ENCODE peak calls at places on chromosomes 4 and X, in four cellular contexts. One of them, this sample, is unnamed.

GRCh38 chrX:74924449-74925209 is 623 bp downstream of the NEXMIF start:
- DNase-seq in CD8-positive, alpha-beta memory T cell: peak; percentile 45
- DNase-seq in hepatocyte: peak; percentile 63
- DNase-seq in suprapubic skin: peak; percentile 58
- DNase-seq in this sample: no peak

GRCh38 chrX:19758536-19758935 is 128.9 kb downstream of the SH3KBP1 start:
- DNase-seq in CD8-positive, alpha-beta memory T cell: no peak
- DNase-seq in suprapubic skin: no peak
- DNase-seq in hepatocyte: no peak
- DNase-seq in this sample: no peak

GRCh38 chr4:27366424-27366823 is 505.8 kb downstream of the STIM2 start:
- DNase-seq in hepatocyte: no peak
- DNase-seq in CD8-positive, alpha-beta memory T cell: no peak
- DNase-seq in suprapubic skin: no peak
- DNase-seq in this sample: no peak

GRCh38 chr4:106444557-106444956 is 76.0 kb upstream of the GIMD1 start:
- DNase-seq in hepatocyte: no peak
- DNase-seq in suprapubic skin: no peak
- DNase-seq in CD8-positive, alpha-beta memory T cell: no peak
- DNase-seq in this sample: no peak

GRCh38 chrX:4642114-4642513 is 928.7 kb upstream of the PRKX start:
- DNase-seq in suprapubic skin: no peak
- DNase-seq in CD8-positive, alpha-beta memory T cell: no peak
- DNase-seq in hepatocyte: no peak
- DNase-seq in this sample: no peak

GRCh38 chrX:26557691-26558321 is 341.8 kb downstream of the MAGEB5 start:
- DNase-seq in CD8-positive, alpha-beta memory T cell: no peak
- DNase-seq in hepatocyte: no peak
- DNase-seq in suprapubic skin: peak; percentile 47
- DNase-seq in this sample: no peak

GRCh38 chr4:137952116-137952515 is 290.0 kb downstream of the SLC7A11 start:
- DNase-seq in hepatocyte: peak; percentile 6
- DNase-seq in CD8-positive, alpha-beta memory T cell: no peak
- DNase-seq in suprapubic skin: no peak
- DNase-seq in this sample: no peak

GRCh38 chr4:76108467-76109181 is 34.1 kb downstream of the ART3 start:
- DNase-seq in hepatocyte: no peak
- DNase-seq in CD8-positive, alpha-beta memory T cell: no peak
- DNase-seq in suprapubic skin: no peak
- DNase-seq in this sample: no peak

GRCh38 chr4:88008133-88008621 is 742 bp downstream of the PKD2 start:
- DNase-seq in CD8-positive, alpha-beta memory T cell: no peak
- DNase-seq in hepatocyte: peak; percentile 67
- DNase-seq in suprapubic skin: peak; percentile 67
- DNase-seq in this sample: peak; percentile 79

GRCh38 chr4:39312821-39313220 is 53.3 kb downstream of the RFC1 start:
- DNase-seq in hepatocyte: no peak
- DNase-seq in CD8-positive, alpha-beta memory T cell: no peak
- DNase-seq in suprapubic skin: no peak
- DNase-seq in this sample: no peak

GRCh38 chr4:75653845-75654503 is 19.2 kb downstream of the G3BP2 start:
- DNase-seq in CD8-positive, alpha-beta memory T cell: no peak
- DNase-seq in suprapubic skin: no peak
- DNase-seq in hepatocyte: peak; percentile 51
- DNase-seq in this sample: no peak

GRCh38 chr4:147975325-147975724 is 243.4 kb downstream of the ARHGAP10 start:
- DNase-seq in hepatocyte: no peak
- DNase-seq in CD8-positive, alpha-beta memory T cell: no peak
- DNase-seq in suprapubic skin: no peak
- DNase-seq in this sample: no peak

GRCh38 chr4:53349201-53349600 is 16.7 kb downstream of the SCFD2 start:
- DNase-seq in suprapubic skin: no peak
- DNase-seq in hepatocyte: no peak
- DNase-seq in CD8-positive, alpha-beta memory T cell: no peak
- DNase-seq in this sample: no peak

GRCh38 chr4:120049732-120050494 is 16.7 kb downstream of the MAD2L1 start:
- DNase-seq in suprapubic skin: peak; percentile 74
- DNase-seq in CD8-positive, alpha-beta memory T cell: peak; percentile 64
- DNase-seq in hepatocyte: peak; percentile 88
- DNase-seq in this sample: peak; percentile 85

GRCh38 chrX:103779156-103779555 is 2.5 kb downstream of the PLP1 start:
- DNase-seq in hepatocyte: no peak
- DNase-seq in CD8-positive, alpha-beta memory T cell: no peak
- DNase-seq in suprapubic skin: no peak
- DNase-seq in this sample: no peak

GRCh38 chrX:118730500-118731247 is 3.3 kb downstream of the IL13RA1 start:
- DNase-seq in suprapubic skin: no peak
- DNase-seq in CD8-positive, alpha-beta memory T cell: no peak
- DNase-seq in hepatocyte: no peak
- DNase-seq in this sample: no peak

GRCh38 chr4:105164548-105164947 is 17.9 kb downstream of the TET2 start:
- DNase-seq in hepatocyte: no peak
- DNase-seq in suprapubic skin: no peak
- DNase-seq in CD8-positive, alpha-beta memory T cell: no peak
- DNase-seq in this sample: no peak

GRCh38 chr4:2261853-2262144 is at the start of gene MXD4:
- DNase-seq in hepatocyte: no peak
- DNase-seq in CD8-positive, alpha-beta memory T cell: no peak
- DNase-seq in suprapubic skin: no peak
- DNase-seq in this sample: no peak

GRCh38 chrX:13569479-13570244 is at the start of gene EGFL6:
- DNase-seq in hepatocyte: peak; percentile 13
- DNase-seq in CD8-positive, alpha-beta memory T cell: no peak
- DNase-seq in suprapubic skin: no peak
- DNase-seq in this sample: no peak

GRCh38 chr4:143352720-143353119 is 16.0 kb downstream of the GAB1 start:
- DNase-seq in hepatocyte: no peak
- DNase-seq in CD8-positive, alpha-beta memory T cell: no peak
- DNase-seq in suprapubic skin: no peak
- DNase-seq in this sample: no peak

GRCh38 chr4:73729534-73730165 is 10.7 kb upstream of the CXCL8 start:
- DNase-seq in CD8-positive, alpha-beta memory T cell: no peak
- DNase-seq in suprapubic skin: peak; percentile 76
- DNase-seq in hepatocyte: peak; percentile 82
- DNase-seq in this sample: peak; percentile 83

GRCh38 chr4:163607292-163607691 is 112.8 kb downstream of the TMA16 start:
- DNase-seq in CD8-positive, alpha-beta memory T cell: no peak
- DNase-seq in hepatocyte: no peak
- DNase-seq in suprapubic skin: no peak
- DNase-seq in this sample: no peak

GRCh38 chr4:123833156-123833555 is 436.6 kb downstream of the SPRY1 start:
- DNase-seq in CD8-positive, alpha-beta memory T cell: no peak
- DNase-seq in suprapubic skin: no peak
- DNase-seq in hepatocyte: no peak
- DNase-seq in this sample: no peak

DNA sequence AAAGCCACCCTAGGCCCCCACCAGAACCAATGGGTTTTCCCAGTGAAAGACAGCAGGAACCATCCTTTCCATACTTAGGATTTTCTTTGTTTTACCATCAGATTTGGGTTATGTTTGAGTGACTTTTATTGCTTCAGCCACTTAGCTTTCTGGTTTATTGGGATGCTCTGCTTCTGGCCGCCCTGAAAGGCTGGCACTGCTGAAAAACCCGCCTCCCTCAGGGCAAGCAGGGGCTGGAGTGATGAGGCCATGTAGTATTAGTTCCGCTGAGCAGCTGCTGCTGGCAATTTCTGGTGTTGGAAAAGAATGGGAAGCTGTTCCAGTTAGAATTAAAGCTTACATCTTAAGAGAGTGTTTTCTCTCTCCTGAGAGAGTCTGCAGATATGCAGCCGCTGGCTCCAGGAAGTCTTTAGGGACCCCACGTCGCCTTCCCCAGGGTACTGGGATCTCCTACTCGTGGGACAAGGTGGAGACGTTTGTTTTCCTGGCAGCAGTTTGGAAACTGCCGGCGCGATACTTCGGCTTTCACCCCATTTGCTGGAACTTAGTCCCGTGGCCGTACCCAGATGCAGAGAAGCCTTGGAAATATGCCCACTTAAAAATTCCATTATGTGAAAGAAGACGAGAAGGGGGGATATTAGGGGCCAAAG is 72.4 kb downstream of the TMEM131L start:
- DNase-seq in suprapubic skin: no peak
- DNase-seq in CD8-positive, alpha-beta memory T cell: no peak
- DNase-seq in hepatocyte: peak; percentile 34
- DNase-seq in this sample: peak; percentile 82
- H3K4me3 ChIP-seq in suprapubic skin: peak overlapping the region; percentile 37
- H3K4me3 ChIP-seq in CD8-positive, alpha-beta memory T cell: no peak overlapping the region
- H3K4me3 ChIP-seq in hepatocyte: no peak overlapping the region
- H3K4me3 ChIP-seq in this sample: peak overlapping the region; percentile 55

GRCh38 chrX:3377560-3377959 is 31.1 kb upstream of the MXRA5 start:
- DNase-seq in CD8-positive, alpha-beta memory T cell: no peak
- DNase-seq in suprapubic skin: no peak
- DNase-seq in hepatocyte: no peak
- DNase-seq in this sample: no peak
- H3K4me3 ChIP-seq in CD8-positive, alpha-beta memory T cell: no peak overlapping the region
- H3K4me3 ChIP-seq in suprapubic skin: no peak overlapping the region
- H3K4me3 ChIP-seq in hepatocyte: no peak overlapping the region
- H3K4me3 ChIP-seq in this sample: no peak overlapping the region

DNA sequence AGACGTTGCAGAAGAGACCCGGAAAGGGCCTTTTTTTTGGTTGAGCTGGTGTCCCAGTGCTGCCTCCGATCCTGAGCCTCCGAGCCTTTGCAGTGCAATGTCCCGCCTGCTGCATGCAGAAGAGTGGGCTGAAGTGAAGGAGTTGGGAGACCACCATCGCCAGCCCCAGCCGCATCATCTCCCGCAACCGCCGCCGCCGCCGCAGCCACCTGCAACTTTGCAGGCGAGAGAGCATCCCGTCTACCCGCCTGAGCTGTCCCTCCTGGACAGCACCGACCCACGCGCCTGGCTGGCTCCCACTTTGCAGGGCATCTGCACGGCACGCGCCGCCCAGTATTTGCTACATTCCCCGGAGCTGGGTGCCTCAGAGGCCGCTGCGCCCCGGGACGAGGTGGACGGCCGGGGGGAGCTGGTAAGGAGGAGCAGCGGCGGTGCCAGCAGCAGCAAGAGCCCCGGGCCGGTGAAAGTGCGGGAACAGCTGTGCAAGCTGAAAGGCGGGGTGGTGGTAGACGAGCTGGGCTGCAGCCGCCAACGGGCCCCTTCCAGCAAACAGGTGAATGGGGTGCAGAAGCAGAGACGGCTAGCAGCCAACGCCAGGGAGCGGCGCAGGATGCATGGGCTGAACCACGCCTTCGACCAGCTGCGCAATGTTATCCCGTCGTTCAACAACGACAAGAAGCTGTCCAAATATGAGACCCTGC is 427 bp downstream of the ATOH1 start:
- DNase-seq in hepatocyte: peak; percentile 30
- DNase-seq in suprapubic skin: no peak
- DNase-seq in CD8-positive, alpha-beta memory T cell: no peak
- DNase-seq in this sample: no peak
- H3K4me3 ChIP-seq in hepatocyte: peak overlapping the region; percentile 12
- H3K4me3 ChIP-seq in suprapubic skin: peak overlapping the region; percentile 44
- H3K4me3 ChIP-seq in CD8-positive, alpha-beta memory T cell: no peak overlapping the region
- H3K4me3 ChIP-seq in this sample: peak overlapping the region; percentile 63

GRCh38 chrX:72080150-72080549 is 51.6 kb downstream of the RTL5 start:
- DNase-seq in CD8-positive, alpha-beta memory T cell: no peak
- DNase-seq in hepatocyte: no peak
- DNase-seq in suprapubic skin: no peak
- DNase-seq in this sample: no peak

GRCh38 chrX:72081605-72082320 is 50.0 kb downstream of the RTL5 start:
- DNase-seq in CD8-positive, alpha-beta memory T cell: no peak
- DNase-seq in suprapubic skin: no peak
- DNase-seq in hepatocyte: no peak
- DNase-seq in this sample: no peak

GRCh38 chrX:72078411-72078810 is 53.3 kb downstream of the RTL5 start:
- DNase-seq in CD8-positive, alpha-beta memory T cell: no peak
- DNase-seq in suprapubic skin: no peak
- DNase-seq in hepatocyte: no peak
- DNase-seq in this sample: no peak

GRCh38 chrX:72079607-72080006 is 52.1 kb downstream of the RTL5 start:
- DNase-seq in hepatocyte: no peak
- DNase-seq in CD8-positive, alpha-beta memory T cell: no peak
- DNase-seq in suprapubic skin: no peak
- DNase-seq in this sample: no peak

GRCh38 chrX:72080800-72081199 is 50.9 kb downstream of the RTL5 start:
- DNase-seq in suprapubic skin: no peak
- DNase-seq in hepatocyte: no peak
- DNase-seq in CD8-positive, alpha-beta memory T cell: no peak
- DNase-seq in this sample: no peak
- H3K4me3 ChIP-seq in suprapubic skin: peak overlapping the region; percentile 12
- H3K4me3 ChIP-seq in hepatocyte: no peak overlapping the region
- H3K4me3 ChIP-seq in CD8-positive, alpha-beta memory T cell: no peak overlapping the region
- H3K4me3 ChIP-seq in this sample: peak overlapping the region; percentile 28

DNA sequence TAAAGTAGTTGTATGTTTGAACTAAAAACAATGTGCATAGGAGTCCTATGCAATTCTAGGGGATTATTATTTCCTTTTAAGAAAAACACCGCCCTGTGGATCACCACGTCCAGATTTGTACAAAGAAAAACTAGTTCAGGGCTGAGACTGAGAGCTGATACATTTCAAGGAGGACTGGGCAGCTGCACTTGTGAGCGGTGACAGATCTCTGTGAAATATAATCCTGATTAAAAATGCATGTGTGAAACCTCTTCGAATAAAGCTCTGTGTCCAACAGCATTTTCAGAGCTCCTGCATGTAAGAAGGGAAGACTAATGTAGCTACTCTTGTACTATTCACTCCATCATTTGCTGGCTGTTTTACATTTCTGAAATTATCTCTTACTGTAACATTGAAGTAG is 365.9 kb upstream of the PITX2 start:
- DNase-seq in suprapubic skin: no peak
- DNase-seq in CD8-positive, alpha-beta memory T cell: no peak
- DNase-seq in hepatocyte: no peak
- DNase-seq in this sample: no peak
- H3K4me3 ChIP-seq in suprapubic skin: no peak overlapping the region
- H3K4me3 ChIP-seq in CD8-positive, alpha-beta memory T cell: no peak overlapping the region
- H3K4me3 ChIP-seq in hepatocyte: no peak overlapping the region
- H3K4me3 ChIP-seq in this sample: no peak overlapping the region

This sample was measured in coronary artery.